ENCODE peak calls at places on chromosomes 13 and 19, in six cellular contexts. Z is heart right ventricle, T is foreskin fibroblast, O is Peyer's patch, J is uterus, I is neural progenitor cell. E is an unnamed sample.

GRCh38 chr13:114199961-114200672 is 21.1 kb downstream of the CFAP97D2 start:
- DNase-seq in Z (no peak), T (no peak), O (no peak), J (no peak), I (no peak), E (no peak)

GRCh38 chr13:99642841-99643240 is 141.6 kb downstream of the TM9SF2 start:
- DNase-seq in Z (no peak), T (no peak), O (no peak), J (no peak), I (no peak), E (no peak)

GRCh38 chr13:114082849-114083645 is 49.4 kb downstream of the RASA3 start:
- DNase-seq in Z (no peak), T (no peak), O (no peak), J (no peak), I (no peak), E (no peak)

GRCh38 chr19:47891923-47892666 is 6.0 kb upstream of the SULT2A1 start:
- DNase-seq in Z (no peak), T (no peak), O (peak; percentile 58), J (no peak), I (peak; percentile 77), E (no peak)

GRCh38 chr19:6020166-6020967 is 42.4 kb upstream of the RANBP3 start:
- DNase-seq in Z (no peak), T (no peak), O (no peak), J (no peak), I (no peak), E (no peak)

GRCh38 chr19:10431943-10432735 is 11.8 kb downstream of the PDE4A start:
- DNase-seq in Z (peak; percentile 77), T (peak; percentile 45), O (peak; percentile 90), J (peak; percentile 61), I (peak; percentile 73), E (no peak)

GRCh38 chr19:48511321-48511731 is 309 bp downstream of the LMTK3 start:
- DNase-seq in Z (no peak), T (no peak), O (no peak), J (no peak), I (peak; percentile 38), E (no peak)

GRCh38 chr13:42494157-42494556 is 79.8 kb upstream of the TNFSF11 start:
- DNase-seq in Z (no peak), T (no peak), O (no peak), J (no peak), I (no peak), E (no peak)

GRCh38 chr19:13010038-13010991 is 15.0 kb downstream of the NFIX start:
- DNase-seq in Z (no peak), T (no peak), O (no peak), J (peak; percentile 72), I (no peak), E (no peak)

GRCh38 chr13:50323440-50324070 is 308.3 kb downstream of the KCNRG start:
- DNase-seq in Z (no peak), T (peak; percentile 86), O (no peak), J (no peak), I (no peak), E (peak; percentile 82)

GRCh38 chr19:9431475-9431874 is 3.9 kb downstream of the ZNF266 start:
- DNase-seq in Z (peak; percentile 21), T (no peak), O (no peak), J (no peak), I (peak; percentile 58), E (no peak)

GRCh38 chr13:46846736-46847135 is 49.8 kb upstream of the ESD start:
- DNase-seq in Z (no peak), T (no peak), O (no peak), J (no peak), I (no peak), E (no peak)

GRCh38 chr19:55392820-55393219 is 7.1 kb downstream of the RPL28 start:
- DNase-seq in Z (no peak), T (no peak), O (no peak), J (no peak), I (peak; percentile 48), E (no peak)

GRCh38 chr19:33289261-33289660 is 13.1 kb downstream of the CEBPA start:
- DNase-seq in Z (no peak), T (no peak), O (no peak), J (no peak), I (no peak), E (no peak)

GRCh38 chr13:102784501-102784900 is 10.9 kb upstream of the TEX30 start:
- DNase-seq in Z (no peak), T (no peak), O (no peak), J (no peak), I (no peak), E (no peak)

GRCh38 chr13:96473463-96474157 is 383.7 kb downstream of the HS6ST3 start:
- DNase-seq in Z (no peak), T (no peak), O (no peak), J (no peak), I (peak; percentile 49), E (no peak)

GRCh38 chr13:49922301-49922700 is 13.8 kb downstream of the SPRYD7 start:
- DNase-seq in Z (no peak), T (no peak), O (no peak), J (no peak), I (no peak), E (no peak)

GRCh38 chr13:74922963-74923362 is 559.0 kb downstream of the TBC1D4 start:
- DNase-seq in Z (no peak), T (no peak), O (no peak), J (no peak), I (no peak), E (no peak)

GRCh38 chr13:99062593-99062992 is 84.7 kb upstream of the DOCK9 start:
- DNase-seq in Z (peak; percentile 76), T (peak; percentile 30), O (no peak), J (peak; percentile 41), I (no peak), E (no peak)

GRCh38 chr19:48396871-48397176 is 3.4 kb downstream of the GRIN2D start:
- DNase-seq in Z (no peak), T (no peak), O (no peak), J (no peak), I (no peak), E (no peak)

DNA sequence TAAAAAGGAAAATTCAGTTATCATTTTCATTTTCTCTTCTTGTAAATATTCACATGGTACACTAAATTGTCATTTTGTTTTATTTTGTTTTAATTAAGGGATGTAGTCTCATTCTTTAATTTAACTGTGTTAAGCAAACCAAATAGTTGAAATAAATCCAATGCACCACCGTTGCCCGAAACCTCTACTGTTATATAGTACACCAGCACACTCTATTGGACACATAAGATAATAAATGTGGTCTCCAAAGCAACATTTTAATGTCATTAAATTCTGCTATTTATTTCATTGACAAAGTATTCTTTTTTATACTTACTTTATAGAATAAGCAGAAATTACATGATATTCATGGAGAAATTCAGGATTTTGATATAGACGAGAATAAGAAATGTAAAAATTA is 156.4 kb upstream of the FREM2 start:
- DNase-seq in Z (no peak), T (peak; percentile 12), O (no peak), J (no peak), I (no peak), E (no peak)
- TF ChIP-seq CTCF in Z (peak; percentile 60), T (peak; percentile 10), O (peak; percentile 29), J (peak; percentile 8), I (peak; percentile 47), E (no peak)

DNA sequence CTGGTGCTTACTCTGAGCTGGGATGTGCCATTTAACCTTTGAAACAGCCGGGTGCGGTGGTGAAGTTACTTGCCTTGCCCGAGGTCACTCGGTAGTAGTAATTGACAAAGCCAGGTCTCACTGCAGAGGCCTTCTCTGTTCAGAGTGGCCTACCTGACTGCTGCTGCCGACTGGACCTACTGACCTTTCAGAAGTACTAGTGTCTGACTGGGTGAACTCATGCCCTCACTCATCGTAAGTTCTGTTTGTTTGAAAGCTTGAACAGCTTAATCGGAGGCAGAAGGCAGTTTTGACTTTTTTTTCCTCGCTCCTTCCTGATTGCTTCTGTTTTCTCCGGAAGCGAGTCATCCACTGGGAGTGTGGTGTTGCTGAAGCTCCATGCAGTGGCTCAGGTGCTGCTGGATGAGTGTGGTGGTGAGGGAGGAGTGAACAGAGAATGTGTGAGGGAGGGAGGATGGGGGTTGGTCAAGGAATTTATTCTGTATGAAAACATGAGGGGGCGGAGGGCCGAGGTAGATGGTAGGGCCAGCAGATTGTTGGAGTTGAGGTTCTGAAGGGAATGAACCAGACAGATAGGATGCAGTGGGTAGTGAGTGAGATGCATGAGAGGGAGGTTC is 2.7 kb downstream of the SPINT2 start:
- DNase-seq in Z (no peak), T (no peak), O (peak; percentile 80), J (no peak), I (no peak), E (no peak)
- H3K4me3 ChIP-seq in Z (no peak overlapping the region), T (no peak overlapping the region), O (peak overlapping the region; percentile 80), J (no peak overlapping the region), I (no peak overlapping the region), E (no peak overlapping the region)

GRCh38 chr13:100977841-100978240 is 303.2 kb upstream of the TMTC4 start:
- DNase-seq in Z (no peak), T (no peak), O (no peak), J (no peak), I (no peak), E (no peak)
- TF ChIP-seq CTCF in Z (no peak), T (no peak), O (no peak), J (no peak), I (no peak), E (no peak)

DNA sequence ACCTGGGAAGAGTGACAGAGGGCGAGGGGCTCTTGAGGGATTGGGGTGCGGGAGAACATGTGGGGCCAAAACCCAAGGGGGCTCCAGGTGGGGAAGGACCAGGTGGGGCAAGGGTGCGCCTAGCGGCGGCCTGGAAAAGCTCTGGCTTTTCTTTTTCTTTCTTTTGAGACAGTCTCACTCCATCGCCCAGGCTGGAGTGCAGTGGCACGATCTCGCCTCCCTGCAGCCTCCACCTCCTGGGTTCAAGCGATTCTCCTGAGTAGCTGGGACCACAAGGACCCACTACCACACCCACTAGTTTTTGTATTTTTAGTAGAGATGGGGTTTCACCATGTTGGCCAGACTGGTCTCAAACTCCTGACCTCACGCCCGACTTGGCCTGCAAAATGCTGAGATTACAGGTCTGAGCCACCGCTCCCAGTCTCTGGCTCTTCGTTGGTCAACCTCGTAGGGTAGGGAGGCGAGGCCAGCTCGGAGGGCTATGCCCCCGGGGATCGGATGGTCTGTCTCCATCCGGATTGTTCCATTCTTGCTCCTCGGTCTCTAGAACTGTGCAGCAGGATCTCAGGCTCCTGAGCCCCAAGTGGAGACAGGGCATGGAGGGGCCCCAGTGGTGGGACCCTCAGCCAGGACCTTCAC is 3.7 kb downstream of the GADD45B start:
- DNase-seq in Z (no peak), T (no peak), O (no peak), J (no peak), I (no peak), E (no peak)
- H3K4me3 ChIP-seq in Z (no peak overlapping the region), T (no peak overlapping the region), O (peak overlapping the region; percentile 68), J (no peak overlapping the region), I (peak overlapping the region; percentile 37), E (no peak overlapping the region)